ENCODE peak calls at places on chromosomes 6 and 20, in ten cellular contexts. A, X, U, R, T, Y, V, I, C and M are unnamed samples.
A peak's percentile ranks its signal among the peaks of the same experiment; 100 is the strongest.

GRCh38 chr6:11885159-11885558 is 106.6 kb upstream of the ADTRP start:
- DNase-seq in C (no peak), I (no peak), V (no peak), T (no peak), U (peak; percentile 44), R (no peak), A (no peak), X (no peak), Y (no peak), M (no peak)

GRCh38 chr20:37298190-37298939 is 8.9 kb downstream of the MANBAL start:
- DNase-seq in U (peak; percentile 62), T (no peak), R (no peak), X (no peak), C (no peak), V (no peak), Y (no peak), A (no peak), I (no peak), M (no peak)

GRCh38 chr6:5905431-5906339 is 101.0 kb downstream of the NRN1 start:
- DNase-seq in C (peak; percentile 89), T (no peak), R (peak; percentile 78), A (no peak), X (no peak), I (peak; percentile 76), V (no peak), Y (no peak), U (no peak), M (no peak)

GRCh38 chr20:60058869-60059268 is 100.6 kb downstream of the CDH26 start:
- DNase-seq in U (no peak), V (no peak), Y (no peak), C (no peak), R (no peak), T (no peak), A (no peak), X (no peak), I (no peak), M (no peak)

GRCh38 chr6:149013932-149014331 is 267.1 kb downstream of the UST start:
- DNase-seq in C (no peak), A (no peak), I (no peak), U (no peak), R (peak; percentile 66), T (no peak), Y (no peak), V (no peak), X (no peak), M (no peak)

GRCh38 chr20:32636278-32636677 is 37.5 kb downstream of the C20orf203 start:
- DNase-seq in A (no peak), Y (no peak), C (no peak), U (no peak), X (no peak), R (no peak), T (no peak), V (no peak), I (no peak), M (no peak)

GRCh38 chr20:31879143-31879987 is 8.9 kb downstream of the TTLL9 start:
- DNase-seq in U (peak; percentile 95), T (peak; percentile 96), I (peak; percentile 96), R (peak; percentile 95), C (peak; percentile 82), V (peak; percentile 97), A (no peak), Y (peak; percentile 94), X (peak; percentile 89), M (peak; percentile 66)

GRCh38 chr6:53359088-53359842 is 10.5 kb upstream of the ELOVL5 start:
- DNase-seq in Y (peak; percentile 94), X (peak; percentile 78), R (peak; percentile 96), I (peak; percentile 96), A (peak; percentile 96), V (peak; percentile 97), C (peak; percentile 85), T (peak; percentile 96), U (peak; percentile 95), M (peak; percentile 91)

GRCh38 chr20:48815537-48815936 is 12.3 kb downstream of the PREX1 start:
- DNase-seq in I (no peak), A (no peak), C (no peak), T (no peak), X (no peak), R (no peak), Y (no peak), V (no peak), U (no peak), M (peak; percentile 48)

GRCh38 chr6:166515072-166515810 is 71.2 kb downstream of the RAMACL start:
- DNase-seq in T (no peak), A (no peak), Y (no peak), X (peak; percentile 55), U (no peak), C (no peak), R (no peak), V (no peak), I (no peak), M (no peak)

GRCh38 chr6:129766959-129767728 is 57.2 kb upstream of the ARHGAP18 start:
- DNase-seq in T (peak; percentile 67), U (peak; percentile 64), R (peak; percentile 61), A (peak; percentile 73), C (peak; percentile 4), I (no peak), Y (peak; percentile 68), V (peak; percentile 72), X (no peak), M (no peak)

GRCh38 chr6:160789263-160790027 is 87.4 kb downstream of the PLG start:
- DNase-seq in I (no peak), Y (no peak), T (no peak), C (no peak), V (no peak), X (no peak), U (peak; percentile 70), A (peak; percentile 52), R (no peak), M (no peak)

GRCh38 chr20:58864346-58864745 is 11.8 kb downstream of the GNAS start:
- DNase-seq in U (peak; percentile 41), Y (no peak), A (no peak), T (no peak), V (no peak), C (no peak), I (no peak), X (no peak), R (no peak), M (peak; percentile 46)
- TF ChIP-seq CTCF in U (peak; percentile 38), Y (no peak), A (peak; percentile 49), T (no peak), V (peak; percentile 32), C (peak; percentile 19), I (no peak), X (peak; percentile 56), R (no peak), M (peak; percentile 76)

GRCh38 chr6:90983462-90983861 is 396.6 kb upstream of the MAP3K7 start:
- DNase-seq in X (no peak), C (no peak), I (no peak), V (no peak), Y (no peak), T (no peak), A (no peak), R (no peak), U (no peak), M (no peak)

GRCh38 chr6:90982581-90982980 is 395.7 kb upstream of the MAP3K7 start:
- DNase-seq in A (no peak), I (no peak), C (no peak), T (no peak), Y (no peak), U (no peak), X (no peak), R (no peak), V (no peak), M (no peak)

GRCh38 chr6:90977513-90977912 is 390.6 kb upstream of the MAP3K7 start:
- DNase-seq in T (no peak), A (no peak), X (no peak), R (no peak), V (no peak), C (no peak), U (no peak), Y (no peak), I (no peak), M (no peak)

GRCh38 chr6:90978046-90978445 is 391.2 kb upstream of the MAP3K7 start:
- DNase-seq in A (no peak), T (no peak), U (peak; percentile 25), R (no peak), Y (no peak), X (no peak), V (no peak), I (no peak), C (no peak), M (no peak)

DNA sequence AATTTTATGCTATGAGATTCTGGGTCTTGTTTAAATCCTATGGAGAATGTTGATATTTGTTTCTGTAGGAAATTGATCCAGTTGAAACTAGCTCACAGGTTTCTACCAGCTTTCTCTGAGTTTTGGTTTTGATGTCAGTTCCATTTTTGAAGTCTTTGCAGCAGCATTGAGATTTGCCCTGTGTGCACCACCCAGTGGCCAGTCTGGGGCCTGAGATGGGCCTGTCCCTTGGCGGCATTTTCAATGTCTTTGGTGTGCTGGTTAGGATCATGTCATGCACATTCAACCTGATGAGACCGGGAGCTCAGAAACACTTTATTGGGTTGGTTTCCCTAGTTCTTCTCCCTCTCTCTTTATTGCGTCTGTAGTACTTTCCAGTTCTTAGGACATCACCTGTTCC is 395.2 kb upstream of the MAP3K7 start:
- DNase-seq in A (no peak), I (no peak), X (no peak), R (no peak), U (peak; percentile 23), T (peak; percentile 31), V (no peak), C (no peak), Y (no peak), M (no peak)
- TF ChIP-seq CTCF in A (peak; percentile 39), I (no peak), X (peak; percentile 25), R (no peak), U (peak; percentile 14), T (no peak), V (no peak), C (no peak), Y (no peak), M (peak; percentile 24)

GRCh38 chr20:4289875-4290274 is 274.5 kb upstream of the RNF24 start:
- DNase-seq in U (peak; percentile 9), R (no peak), I (no peak), Y (no peak), X (peak; percentile 13), A (no peak), C (no peak), T (no peak), V (no peak), M (no peak)
- TF ChIP-seq CTCF in U (peak; percentile 33), R (no peak), I (no peak), Y (no peak), X (peak; percentile 76), A (peak; percentile 23), C (no peak), T (no peak), V (no peak), M (peak; percentile 39)

GRCh38 chr6:144244688-144245087 is 40.4 kb upstream of the UTRN start:
- DNase-seq in C (no peak), R (no peak), U (no peak), Y (no peak), A (no peak), T (no peak), X (no peak), I (no peak), V (no peak), M (peak; percentile 11)
- TF ChIP-seq CTCF in C (no peak), R (no peak), U (no peak), Y (no peak), A (peak; percentile 12), T (no peak), X (peak; percentile 21), I (no peak), V (no peak), M (peak; percentile 14)